ENCODE peak calls at places on chromosome 12, in five cellular contexts. V is pancreas, Q is heart left ventricle, C is aorta, U is neuronal stem cell. O is an unnamed sample.

GRCh38 chr12:68042212-68042699 is 53.0 kb downstream of the IFNG-AS1 start:
- DNase-seq in V (no peak), Q (no peak), U (no peak), C (no peak), O (peak; percentile 3)

GRCh38 chr12:27818421-27818918 is 38.4 kb upstream of the MANSC4 start:
- DNase-seq in C (no peak), U (no peak), V (no peak), Q (no peak), O (no peak)

GRCh38 chr12:3000548-3001275 is 41.5 kb downstream of the TEAD4 start:
- DNase-seq in U (no peak), Q (no peak), V (no peak), C (no peak), O (no peak)

GRCh38 chr12:47651368-47652254 is 54.2 kb downstream of the RPAP3 start:
- DNase-seq in U (peak; percentile 17), C (peak; percentile 78), V (peak; percentile 63), Q (peak; percentile 49), O (peak; percentile 23)

GRCh38 chr12:108838194-108839010 is 19.0 kb downstream of the SSH1 start:
- DNase-seq in U (no peak), V (no peak), Q (peak; percentile 90), C (peak; percentile 96), O (peak; percentile 93)

GRCh38 chr12:11729008-11729407 is 79.5 kb downstream of the ETV6 start:
- DNase-seq in Q (no peak), U (no peak), C (no peak), V (peak; percentile 78), O (no peak)

GRCh38 chr12:86666311-86666710 is 410.1 kb upstream of the MGAT4C start:
- DNase-seq in U (no peak), Q (no peak), V (no peak), C (no peak), O (no peak)

GRCh38 chr12:123532021-123532420 is 1.5 kb downstream of the RILPL1 start:
- DNase-seq in C (no peak), U (no peak), Q (peak; percentile 50), V (no peak), O (peak; percentile 48)

GRCh38 chr12:40232602-40233001 is 7.8 kb downstream of the LRRK2 start:
- DNase-seq in V (no peak), C (no peak), Q (no peak), U (no peak), O (no peak)

GRCh38 chr12:128767518-128767917 is 56.2 kb downstream of the SLC15A4 start:
- DNase-seq in V (no peak), C (no peak), U (no peak), Q (no peak), O (no peak)

GRCh38 chr12:6950944-6951540 is at the start of gene PTPN6:
- DNase-seq in V (peak; percentile 64), U (no peak), Q (peak; percentile 70), C (peak; percentile 84), O (no peak)

GRCh38 chr12:31965090-31965489 is 5.9 kb downstream of the RESF1 start:
- DNase-seq in V (no peak), C (no peak), Q (no peak), U (no peak), O (no peak)

GRCh38 chr12:107360033-107360432 is 266.7 kb upstream of the CRY1 start:
- DNase-seq in U (no peak), Q (no peak), C (no peak), V (no peak), O (no peak)

GRCh38 chr12:24780969-24781368 is 167.9 kb downstream of the BCAT1 start:
- DNase-seq in Q (no peak), C (no peak), V (no peak), U (no peak), O (no peak)

GRCh38 chr12:91926810-91927209 is 218.8 kb downstream of the BTG1 start:
- DNase-seq in U (no peak), V (no peak), Q (no peak), C (no peak), O (no peak)

GRCh38 chr12:129961856-129962255 is 58.0 kb upstream of the TMEM132D start:
- DNase-seq in U (no peak), V (no peak), Q (no peak), C (no peak), O (no peak)

GRCh38 chr12:96864335-96864734 is 42.7 kb upstream of the NEDD1 start:
- DNase-seq in C (no peak), V (no peak), U (no peak), Q (no peak), O (no peak)

GRCh38 chr12:100499416-100499815 is 25.8 kb downstream of the NR1H4 start:
- DNase-seq in Q (no peak), C (no peak), U (no peak), V (no peak), O (no peak)

GRCh38 chr12:127145929-127146789 is 1120.8 kb upstream of the TMEM132C start:
- DNase-seq in V (peak; percentile 85), U (no peak), Q (peak; percentile 72), C (peak; percentile 89), O (peak; percentile 61)

GRCh38 chr12:49233842-49234526 is 30.9 kb upstream of the TUBA1C start:
- DNase-seq in U (no peak), Q (peak; percentile 63), V (no peak), C (peak; percentile 86), O (peak; percentile 38)

GRCh38 chr12:65164244-65164643 is 5.1 kb upstream of the LEMD3 start:
- DNase-seq in U (no peak), Q (no peak), C (no peak), V (no peak), O (no peak)

GRCh38 chr12:49885118-49885517 is 18.6 kb downstream of the FAIM2 start:
- DNase-seq in U (no peak), V (no peak), Q (no peak), C (no peak), O (no peak)

GRCh38 chr12:121793501-121793835 is at the start of gene RHOF:
- DNase-seq in V (peak; percentile 81), C (no peak), Q (no peak), U (no peak), O (peak; percentile 64)

GRCh38 chr12:59737725-59738463 is 142.1 kb downstream of the SLC16A7 start:
- DNase-seq in Q (no peak), C (no peak), U (no peak), V (no peak), O (no peak)

GRCh38 chr12:38892090-38892786 is 13.2 kb downstream of the CPNE8 start:
- DNase-seq in U (no peak), C (no peak), V (no peak), Q (no peak), O (no peak)

GRCh38 chr12:27573972-27574371 is 50.0 kb downstream of the PPFIBP1 start:
- DNase-seq in V (no peak), U (no peak), C (no peak), Q (no peak), O (no peak)

GRCh38 chr12:19908825-19909224 is 459.5 kb upstream of the PDE3A start:
- DNase-seq in Q (no peak), U (no peak), V (no peak), C (no peak), O (no peak)

GRCh38 chr12:31482816-31483215 is 108.1 kb downstream of the DENND5B start:
- DNase-seq in V (no peak), U (no peak), Q (no peak), C (no peak), O (no peak)

GRCh38 chr12:92702754-92703679 is at the start of gene PLEKHG7:
- DNase-seq in C (no peak), V (peak; percentile 62), Q (no peak), U (no peak), O (no peak)

GRCh38 chr12:117334855-117335587 is 26.4 kb downstream of the NOS1 start:
- DNase-seq in U (no peak), Q (no peak), V (no peak), C (no peak), O (no peak)

GRCh38 chr12:3018284-3019004 is 58.7 kb upstream of the TSPAN9 start:
- DNase-seq in U (no peak), C (no peak), V (no peak), Q (no peak), O (no peak)

GRCh38 chr12:45246202-45246601 is 30.3 kb downstream of the ANO6 start:
- DNase-seq in V (no peak), C (no peak), U (no peak), Q (no peak), O (no peak)

GRCh38 chr12:95318071-95318545 is 100.5 kb downstream of the VEZT start:
- DNase-seq in C (no peak), Q (no peak), U (no peak), V (no peak), O (no peak)

GRCh38 chr12:121537814-121538698 is 42.8 kb downstream of the KDM2B start:
- DNase-seq in C (peak; percentile 81), U (no peak), V (peak; percentile 75), Q (no peak), O (no peak)

GRCh38 chr12:51752490-51752889 is 96.0 kb downstream of the FIGNL2 start:
- DNase-seq in C (no peak), V (peak; percentile 68), U (peak; percentile 20), Q (peak; percentile 67), O (peak; percentile 76)

GRCh38 chr12:22231836-22232235 is 102.7 kb downstream of the ST8SIA1 start:
- DNase-seq in C (no peak), Q (no peak), U (no peak), V (no peak), O (no peak)

GRCh38 chr12:53078425-53079225 is 565 bp downstream of the SPRYD3 start:
- DNase-seq in U (no peak), V (no peak), C (peak; percentile 44), Q (no peak), O (no peak)

GRCh38 chr12:69653703-69654102 is 43.0 kb upstream of the LRRC10 start:
- DNase-seq in Q (no peak), C (no peak), V (no peak), U (no peak), O (no peak)

GRCh38 chr12:9083793-9084192 is 31.9 kb downstream of the A2M start:
- DNase-seq in U (no peak), C (no peak), Q (no peak), V (no peak), O (no peak)

GRCh38 chr12:29688914-29689313 is 94.8 kb downstream of the TMTC1 start:
- DNase-seq in Q (no peak), C (no peak), U (no peak), V (no peak), O (no peak)
- H3K4me1 ChIP-seq in Q (no peaks in the 10 kb centered on the region), C (peaks cover 3% of the 10 kb centered on the region), U (no peaks in the 10 kb centered on the region), V (no peaks in the 10 kb centered on the region), O (peaks cover 16% of the 10 kb centered on the region)

GRCh38 chr12:62862259-62862881 is 72.6 kb downstream of the PPM1H start:
- DNase-seq in C (no peak), U (no peak), V (no peak), Q (no peak), O (no peak)
- H3K27ac ChIP-seq in C (peak overlapping the region; percentile 59), U (no peak overlapping the region), V (no peak overlapping the region), Q (no peak overlapping the region), O (no peak overlapping the region)

GRCh38 chr12:116273813-116274551 is 3.5 kb downstream of the MED13L start:
- DNase-seq in U (no peak), C (no peak), Q (no peak), V (no peak), O (no peak)
- H3K4me1 ChIP-seq in U (peaks cover 8% of the 10 kb centered on the region), C (no peaks in the 10 kb centered on the region), Q (peaks cover 43% of the 10 kb centered on the region), V (no peaks in the 10 kb centered on the region), O (peaks cover 45% of the 10 kb centered on the region)

DNA sequence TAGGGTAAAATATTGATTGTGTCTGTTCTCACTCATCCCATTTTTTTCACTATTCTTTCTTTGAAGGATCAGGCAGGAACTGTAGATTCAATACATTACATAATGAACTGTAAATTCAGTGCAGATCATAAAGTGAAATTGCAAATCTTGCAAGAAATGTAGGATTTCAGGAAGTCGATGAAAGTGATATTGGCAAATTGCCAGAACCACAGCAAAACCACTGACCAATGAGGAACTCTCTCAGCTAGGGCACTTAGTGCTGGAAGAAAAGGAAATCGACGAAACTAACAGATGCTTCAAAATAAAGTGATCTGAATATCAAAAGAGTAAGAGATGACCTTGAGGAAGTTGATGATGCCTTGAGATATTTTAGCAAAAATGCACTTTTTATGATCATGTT is 157.6 kb downstream of the AACS start:
- DNase-seq in Q (no peak), U (no peak), V (no peak), C (no peak), O (no peak)
- H3K27ac ChIP-seq in Q (no peak overlapping the region), U (no peak overlapping the region), V (no peak overlapping the region), C (no peak overlapping the region), O (no peak overlapping the region)

O was measured in heart right ventricle.